ENCODE peak calls at places on chromosomes 16 and 17, in five cellular contexts. R is midbrain, T is GM23338, B is RWPE1, G is Kasumi-1. J is an unnamed sample.

GRCh38 chr17:21280081-21280518 is 4.4 kb upstream of the MAP2K3 start:
- DNase-seq in G (peak), B (peak), T (peak), R (peak), J (peak)

GRCh38 chr16:50938923-50939322 is 197.0 kb downstream of the CYLD start:
- DNase-seq in R (no peak), G (no peak), B (no peak), T (no peak), J (no peak)

GRCh38 chr16:11613381-11614303 is 26.9 kb upstream of the LITAF start:
- DNase-seq in T (no peak), R (peak), B (peak), G (peak), J (no peak)

GRCh38 chr17:80441133-80441578 is 26.2 kb downstream of the ENDOV start:
- DNase-seq in B (peak), R (no peak), G (peak), T (peak), J (peak)

GRCh38 chr16:56477096-56477878 is 25.9 kb downstream of the OGFOD1 start:
- DNase-seq in G (peak), B (peak), R (no peak), T (no peak), J (peak)

GRCh38 chr16:35908942-35909341 is 2449.5 kb downstream of the TP53TG3F start:
- DNase-seq in G (peak), T (peak), R (no peak), B (no peak), J (peak)

GRCh38 chr17:2990396-2990795 is 73.0 kb downstream of the OR1D5 start:
- DNase-seq in T (no peak), G (no peak), R (peak), B (no peak), J (no peak)

GRCh38 chr16:8646271-8646670 is 24.8 kb downstream of the METTL22 start:
- DNase-seq in B (no peak), G (no peak), R (no peak), T (no peak), J (no peak)

GRCh38 chr17:44044092-44044491 is 22.4 kb downstream of the LSM12 start:
- DNase-seq in B (peak), R (no peak), G (no peak), T (no peak), J (no peak)

GRCh38 chr17:39634384-39634871 is 2.5 kb upstream of the STARD3 start:
- DNase-seq in R (peak), T (peak), B (peak), G (peak), J (no peak)

GRCh38 chr16:57253410-57253927 is 8.4 kb downstream of the ARL2BP start:
- DNase-seq in G (no peak), R (no peak), T (no peak), B (no peak), J (no peak)

GRCh38 chr16:24010440-24011089 is 174.8 kb downstream of the PRKCB start:
- DNase-seq in R (peak), T (peak), G (peak), B (peak), J (peak)

GRCh38 chr16:88533945-88534641 is 36.1 kb upstream of the ZC3H18 start:
- DNase-seq in B (peak), G (no peak), T (peak), R (peak), J (peak)

GRCh38 chr17:76725580-76726230 is 701 bp downstream of the JMJD6 start:
- DNase-seq in B (peak), T (peak), R (peak), G (peak), J (no peak)

GRCh38 chr17:3547628-3548027 is 10.0 kb downstream of the TRPV3 start:
- DNase-seq in R (no peak), G (no peak), T (no peak), B (no peak), J (no peak)

GRCh38 chr16:4517812-4518211 is 20.8 kb downstream of the CDIP1 start:
- DNase-seq in G (peak), T (peak), B (no peak), R (peak), J (no peak)

GRCh38 chr16:67967183-67967955 is 1.1 kb downstream of the SLC12A4 start:
- DNase-seq in B (no peak), G (no peak), R (no peak), T (no peak), J (no peak)

GRCh38 chr16:88854306-88855111 is 2.2 kb downstream of the GALNS start:
- DNase-seq in G (peak), T (no peak), B (no peak), R (no peak), J (no peak)

GRCh38 chr17:26765860-26766709 is 527.8 kb upstream of the WSB1 start:
- DNase-seq in R (no peak), T (no peak), G (no peak), B (no peak), J (no peak)

GRCh38 chr16:24775455-24775854 is 46.0 kb downstream of the TNRC6A start:
- DNase-seq in R (no peak), B (no peak), T (no peak), G (no peak), J (no peak)

GRCh38 chr17:81164464-81165245 is 652 bp upstream of the PVALEF start:
- DNase-seq in G (no peak), R (peak), B (no peak), T (no peak), J (no peak)

GRCh38 chr16:79444522-79445040 is 156.0 kb downstream of the MAF start:
- DNase-seq in R (no peak), B (no peak), G (no peak), T (no peak), J (no peak)

GRCh38 chr16:84578538-84579126 is 39.2 kb downstream of the COTL1 start:
- DNase-seq in B (no peak), T (no peak), G (no peak), R (no peak), J (no peak)

GRCh38 chr17:39852239-39852638 is 11.9 kb downstream of the IKZF3 start:
- DNase-seq in B (no peak), G (no peak), R (no peak), T (no peak), J (no peak)

GRCh38 chr17:57940217-57940616 is 15.0 kb downstream of the CUEDC1 start:
- DNase-seq in T (peak), R (peak), G (no peak), B (no peak), J (no peak)

GRCh38 chr17:63402808-63403207 is 43.3 kb downstream of the CYB561 start:
- DNase-seq in B (no peak), R (no peak), G (no peak), T (no peak), J (no peak)

GRCh38 chr17:4043862-4044261 is 79.6 kb upstream of the ATP2A3 start:
- DNase-seq in G (no peak), B (no peak), T (no peak), R (no peak), J (no peak)

GRCh38 chr17:78682363-78682762 is 99.7 kb downstream of the CYTH1 start:
- DNase-seq in R (no peak), G (no peak), B (no peak), T (no peak), J (no peak)

GRCh38 chr16:25481636-25482035 is 210.1 kb upstream of the HS3ST4 start:
- DNase-seq in T (peak), G (no peak), R (no peak), B (no peak), J (no peak)

GRCh38 chr16:83887088-83887487 is 11.8 kb upstream of the MLYCD start:
- DNase-seq in G (no peak), R (peak), B (peak), T (peak), J (no peak)

GRCh38 chr17:10117581-10118001 is 80.8 kb downstream of the GAS7 start:
- DNase-seq in B (no peak), R (peak), T (peak), G (peak), J (no peak)

GRCh38 chr16:72211085-72211484 is 39.1 kb upstream of the PMFBP1 start:
- DNase-seq in B (no peak), T (no peak), R (no peak), G (no peak), J (no peak)

GRCh38 chr17:58369214-58370031 is 17.4 kb upstream of the SUPT4H1 start:
- DNase-seq in T (no peak), G (no peak), R (no peak), B (no peak), J (no peak)

GRCh38 chr16:11009027-11009755 is 64.8 kb downstream of the CLEC16A start:
- DNase-seq in B (no peak), T (no peak), G (no peak), R (no peak), J (no peak)

GRCh38 chr17:27526603-27527002 is 70.4 kb downstream of the KSR1 start:
- DNase-seq in R (peak), G (peak), T (peak), B (no peak), J (no peak)

GRCh38 chr17:15456972-15457722 is 10.3 kb downstream of the CDRT4 start:
- DNase-seq in B (no peak), G (no peak), R (peak), T (no peak), J (peak)

GRCh38 chr17:51354908-51355307 is 94.6 kb downstream of the UTP18 start:
- DNase-seq in G (no peak), T (no peak), R (no peak), B (no peak), J (no peak)

GRCh38 chr17:21678451-21679081 is 13.8 kb upstream of the KCNJ18 start:
- DNase-seq in T (no peak), G (no peak), B (no peak), R (no peak), J (no peak)

GRCh38 chr17:28113269-28113668 is 70.8 kb downstream of the NLK start:
- DNase-seq in G (no peak), B (no peak), R (no peak), T (peak), J (no peak)

J was measured in COLO829.